ENCODE peak calls at places on chromosomes 11 and 22, in eight cellular contexts. D is SK-N-SH, B is HepG2, Q is GM12878, Y is HCT116, H is K562, J is endothelial cell of umbilical vein, L is H1. X is an unnamed sample.

GRCh38 chr11:62602141-62603071 is 741 bp upstream of the MTA2 start:
- DNase-seq in J (no peak), Q (no peak), D (peak), Y (no peak), H (peak), L (peak), B (no peak), X (no peak)

GRCh38 chr11:102791271-102792036 is 6.5 kb downstream of the MMP1 start:
- DNase-seq in L (no peak), J (no peak), H (no peak), B (no peak), Y (no peak), Q (no peak), D (no peak), X (no peak)

GRCh38 chr22:37520754-37521153 is 1.5 kb upstream of the CARD10 start:
- DNase-seq in J (no peak), Y (no peak), B (no peak), D (no peak), Q (no peak), L (no peak), H (peak), X (no peak)

GRCh38 chr11:35458846-35459245 is 39.5 kb upstream of the SLC1A2 start:
- DNase-seq in H (no peak), D (no peak), Q (no peak), L (no peak), J (no peak), Y (no peak), B (no peak), X (no peak)

GRCh38 chr11:124482362-124483147 is 37.1 kb upstream of the OR8B8 start:
- DNase-seq in B (no peak), H (peak), J (peak), L (no peak), Q (no peak), Y (no peak), D (no peak), X (no peak)

GRCh38 chr22:41203118-41203517 is 2.0 kb upstream of the L3MBTL2 start:
- DNase-seq in Q (no peak), D (no peak), B (no peak), J (no peak), L (no peak), Y (no peak), H (no peak), X (no peak)

GRCh38 chr11:70159612-70160570 is 43.2 kb upstream of the FADD start:
- DNase-seq in H (no peak), J (peak), D (no peak), B (no peak), Q (no peak), L (no peak), Y (peak), X (no peak)

GRCh38 chr11:45848654-45849081 is 1.4 kb downstream of the CRY2 start:
- DNase-seq in J (no peak), H (no peak), L (no peak), Q (no peak), Y (no peak), B (peak), D (no peak), X (no peak)

DNA sequence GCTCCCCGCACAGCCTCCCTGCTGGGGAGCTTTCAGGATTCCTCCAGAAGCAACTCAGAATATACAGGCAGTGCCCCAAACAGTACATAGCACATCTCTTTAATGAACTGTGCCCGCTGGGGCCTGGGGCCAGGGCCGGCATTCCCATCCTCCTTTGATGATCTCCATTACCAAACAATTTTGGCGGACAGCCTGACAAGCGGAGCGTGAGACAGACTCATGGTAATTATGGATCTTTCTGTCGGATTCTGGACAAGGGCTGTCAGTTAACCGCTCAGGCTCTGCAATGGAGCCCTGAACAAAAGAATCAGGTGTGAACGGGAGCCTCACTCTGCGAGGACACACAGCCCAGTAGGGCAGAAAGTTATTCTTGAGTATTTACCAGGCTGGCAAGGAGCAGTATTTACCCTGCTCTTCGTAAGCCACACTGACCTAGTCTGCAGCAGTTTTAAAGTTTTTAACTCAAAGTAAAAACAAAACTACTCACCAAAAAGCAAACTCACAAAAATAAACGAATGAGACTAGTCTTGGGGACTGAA is 174.0 kb downstream of the TBC1D22A start:
- DNase-seq in J (no peak), D (no peak), Q (no peak), Y (no peak), H (no peak), L (peak), B (peak), X (no peak)
- TF ChIP-seq POLR2AphosphoS5 in J (no peak), D (no peak), Q (no peak), Y (no peak), H (no peak), L (no peak), B (no peak), X (no peak)

DNA sequence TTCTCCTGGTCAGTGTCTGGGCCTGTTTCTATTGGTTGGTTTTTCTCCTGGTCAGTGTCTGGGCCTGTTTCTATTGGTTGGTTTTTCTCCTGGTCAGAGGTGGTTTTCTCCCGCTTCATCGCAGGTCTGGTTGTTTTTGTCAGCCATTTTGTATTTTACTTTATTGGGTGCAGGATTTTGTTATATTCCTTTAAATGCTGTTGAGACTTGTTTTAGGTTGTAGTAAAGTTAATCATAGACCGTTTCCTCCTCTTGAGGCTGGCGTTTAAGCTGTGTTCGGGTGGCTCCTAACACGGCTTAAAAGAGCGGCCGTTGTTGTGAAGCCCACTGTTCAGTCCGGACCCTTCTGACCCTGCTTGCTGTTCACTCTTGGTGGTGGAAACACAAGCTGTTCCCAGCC is 26.2 kb downstream of the ZBED4 start:
- DNase-seq in L (no peak), Y (no peak), Q (no peak), D (no peak), B (no peak), H (no peak), J (no peak), X (no peak)
- H3K9ac ChIP-seq in L (no peak), Y (no peak), Q (peak), D (no peak), B (no peak), H (no peak), J (peak), X (no peak)

GRCh38 chr11:108967571-108967970 is 302.7 kb downstream of the DDX10 start:
- DNase-seq in D (peak), L (no peak), Q (no peak), J (no peak), Y (no peak), H (no peak), B (no peak), X (no peak)
- TF ChIP-seq POLR2AphosphoS5 in D (peak), L (no peak), Q (no peak), J (no peak), Y (no peak), H (no peak), B (no peak), X (no peak)

GRCh38 chr11:125494987-125495725 is 909 bp downstream of the FEZ1 start:
- DNase-seq in Q (no peak), H (no peak), L (peak), B (no peak), J (peak), D (peak), Y (no peak), X (no peak)

GRCh38 chr11:125494033-125494364 is 2.1 kb downstream of the FEZ1 start:
- DNase-seq in D (no peak), B (no peak), H (no peak), Q (no peak), L (no peak), J (no peak), Y (no peak), X (no peak)

GRCh38 chr11:125498521-125498920 is 2.5 kb upstream of the FEZ1 start:
- DNase-seq in H (no peak), B (no peak), Y (no peak), L (no peak), Q (no peak), D (no peak), J (no peak), X (no peak)

GRCh38 chr11:125496465-125496817 is 376 bp upstream of the FEZ1 start:
- DNase-seq in D (no peak), L (no peak), B (no peak), Y (no peak), J (no peak), H (no peak), Q (no peak), X (no peak)

DNA sequence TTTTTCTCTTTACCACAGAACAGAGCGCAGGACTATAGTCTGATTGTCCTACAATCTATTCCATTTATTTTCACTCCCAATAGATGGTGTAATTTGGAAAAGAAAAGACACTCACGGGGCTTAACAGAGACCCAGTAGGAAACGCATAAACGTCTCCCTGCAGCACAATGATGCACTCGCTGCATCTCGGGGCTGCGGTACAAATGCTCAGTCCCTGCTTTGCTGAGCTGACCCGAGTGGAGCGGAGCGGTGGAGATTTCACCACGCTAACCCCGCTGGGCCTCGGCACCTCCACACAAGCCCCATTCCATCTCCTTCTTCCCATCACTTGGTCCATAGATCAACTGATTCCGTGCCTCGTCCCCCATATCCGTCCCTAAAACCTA is 1.5 kb downstream of the FEZ1 start:
- DNase-seq in Q (no peak), D (no peak), H (no peak), L (no peak), Y (no peak), B (no peak), J (no peak), X (no peak)
- H3K9ac ChIP-seq in Q (peak), D (no peak), H (no peak), L (peak), Y (no peak), B (no peak), J (no peak), X (no peak)

X was measured in SK-N-MC.